ENCODE peak calls at places on chromosomes 7 and 10, in five cellular contexts. T, K, X, N and H are unnamed samples.
A peak's percentile ranks its signal among the peaks of the same experiment; 100 is the strongest.

GRCh38 chr7:110090113-110090820 is 1000.7 kb upstream of the LRRN3 start:
- DNase-seq in X (peak; percentile 68), N (no peak), K (no peak), T (no peak), H (no peak)

GRCh38 chr7:154928136-154929005 is 74.6 kb downstream of the PAXIP1 start:
- DNase-seq in X (peak; percentile 81), N (no peak), K (no peak), T (no peak), H (no peak)

GRCh38 chr7:139811106-139811505 is 18.0 kb upstream of the TBXAS1 start:
- DNase-seq in N (no peak), X (no peak), K (no peak), T (no peak), H (no peak)

GRCh38 chr7:936131-937054 is 18.1 kb downstream of the ADAP1 start:
- DNase-seq in K (peak; percentile 5), T (no peak), X (peak; percentile 60), N (no peak), H (no peak)

GRCh38 chr7:142584765-142585164 is 164.5 kb upstream of the PRSS1 start:
- DNase-seq in X (no peak), T (no peak), N (no peak), K (no peak), H (no peak)

GRCh38 chr10:63976538-63976937 is 455.3 kb downstream of the REEP3 start:
- DNase-seq in N (peak; percentile 74), T (no peak), K (no peak), X (no peak), H (no peak)

GRCh38 chr10:79048639-79049550 is 19.9 kb upstream of the ZMIZ1 start:
- DNase-seq in K (no peak), T (no peak), X (peak; percentile 77), N (no peak), H (no peak)

GRCh38 chr7:33853361-33854062 is 51.8 kb upstream of the BMPER start:
- DNase-seq in K (no peak), X (no peak), T (no peak), N (no peak), H (no peak)

GRCh38 chr7:130838738-130839137 is 104.7 kb upstream of the KLF14 start:
- DNase-seq in X (no peak), T (no peak), K (no peak), N (no peak), H (no peak)

GRCh38 chr7:46108272-46108671 is 187.2 kb upstream of the IGFBP3 start:
- DNase-seq in K (no peak), T (no peak), N (no peak), X (peak; percentile 62), H (no peak)

GRCh38 chr7:100483101-100483727 is 513 bp upstream of the NYAP1 start:
- DNase-seq in N (peak; percentile 79), K (peak; percentile 82), T (no peak), X (peak; percentile 95), H (no peak)

GRCh38 chr10:72832701-72833100 is 60.8 kb upstream of the OIT3 start:
- DNase-seq in X (no peak), T (no peak), N (no peak), K (no peak), H (no peak)

GRCh38 chr7:50552139-50552538 is 13.1 kb downstream of the DDC start:
- DNase-seq in T (no peak), X (no peak), N (no peak), K (no peak), H (no peak)

GRCh38 chr7:136405931-136406777 is 429.0 kb upstream of the MTPN start:
- DNase-seq in T (no peak), K (no peak), N (peak; percentile 80), X (no peak), H (no peak)

GRCh38 chr10:55370021-55370420 is 569.0 kb upstream of the PCDH15 start:
- DNase-seq in K (no peak), N (no peak), X (no peak), T (no peak), H (no peak)

DNA sequence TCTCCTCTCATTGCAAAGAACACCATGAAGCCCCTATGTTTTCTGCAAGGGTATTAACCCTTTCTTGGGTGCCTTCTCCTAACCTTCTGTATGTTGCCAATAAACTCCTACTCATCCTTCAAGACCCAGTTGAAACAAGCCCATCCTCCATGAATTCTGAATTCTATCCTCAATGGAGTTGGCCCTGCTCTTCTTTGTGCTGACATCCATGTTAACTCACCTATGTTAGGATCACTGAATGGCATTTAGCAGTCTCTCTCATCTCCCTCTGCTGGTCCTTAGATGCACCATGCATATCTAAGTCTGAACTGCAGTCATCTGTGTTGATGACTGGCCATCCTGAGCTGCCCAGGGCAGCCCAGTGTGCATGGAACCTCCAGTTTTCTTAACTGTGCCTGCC is 129.8 kb downstream of the BUB3 start:
- DNase-seq in N (no peak), K (no peak), T (no peak), X (no peak), H (no peak)
- TF ChIP-seq CTCF in N (no peak), K (no peak), T (no peak), X (no peak), H (no peak)

GRCh38 chr7:137958593-137959431 is 43.1 kb downstream of the CREB3L2 start:
- DNase-seq in K (no peak), X (no peak), N (no peak), T (no peak), H (no peak)

GRCh38 chr7:137962491-137962874 is 39.4 kb downstream of the CREB3L2 start:
- DNase-seq in T (no peak), N (no peak), K (no peak), X (no peak), H (no peak)

GRCh38 chr7:137962875-137963507 is 38.9 kb downstream of the CREB3L2 start:
- DNase-seq in K (no peak), N (no peak), X (no peak), T (no peak), H (no peak)

GRCh38 chr7:137959987-137960386 is 41.9 kb downstream of the CREB3L2 start:
- DNase-seq in K (no peak), T (no peak), N (no peak), X (no peak), H (no peak)

DNA sequence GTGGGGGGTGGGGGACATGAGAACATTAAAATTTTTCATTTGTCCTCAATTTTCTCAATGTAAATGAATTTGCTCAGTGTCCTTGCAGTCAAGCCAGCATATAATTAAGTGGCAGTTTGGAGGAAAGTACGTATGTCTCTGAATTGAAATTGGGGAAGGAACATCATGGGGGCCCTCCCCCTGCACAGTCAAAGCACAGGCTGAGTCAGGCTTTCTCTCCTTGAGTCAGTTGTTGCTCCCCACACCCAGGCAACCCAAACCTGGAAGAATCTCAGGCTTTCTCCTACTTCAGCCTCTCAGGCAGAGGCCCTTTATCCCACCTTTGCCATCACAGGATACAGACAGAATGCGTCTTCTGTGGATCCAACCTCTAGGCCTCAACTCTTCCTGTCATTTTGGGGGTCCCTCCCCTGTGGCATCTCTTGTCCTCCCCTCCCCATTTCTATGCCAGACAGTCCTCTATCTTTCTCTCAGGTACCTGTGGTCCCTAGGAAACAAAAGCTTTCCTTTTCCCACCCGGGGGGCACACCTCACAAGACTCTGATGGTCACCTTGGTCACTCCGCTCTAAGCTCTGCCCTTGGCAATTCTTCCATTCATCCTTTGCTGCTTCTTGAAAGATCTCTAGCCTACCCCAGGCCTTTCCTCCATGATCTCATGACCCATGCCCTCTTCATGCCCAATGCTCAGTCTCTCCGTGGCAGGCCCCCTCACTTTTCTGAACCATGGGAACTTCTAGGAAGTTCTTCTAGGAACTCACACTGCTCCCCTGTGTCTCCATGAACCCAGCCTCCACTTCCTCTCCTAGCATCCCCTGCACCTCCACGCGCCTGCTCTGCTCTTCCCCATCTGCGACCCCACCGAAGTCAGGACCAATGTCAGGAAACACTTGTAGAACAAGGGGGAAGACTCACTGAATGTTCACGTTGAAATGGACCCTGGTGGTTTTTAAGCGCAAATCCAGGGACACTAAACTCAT is 40.4 kb downstream of the CREB3L2 start:
- DNase-seq in T (no peak), K (no peak), N (no peak), X (no peak), H (no peak)
- H3K27ac ChIP-seq in T (no peak overlapping the region), K (no peak overlapping the region), N (no peak overlapping the region), X (no peak overlapping the region), H (peak overlapping the region; percentile 18)

GRCh38 chr10:43395571-43396060 is 13.4 kb downstream of the HNRNPF start:
- DNase-seq in T (no peak), K (no peak), X (peak; percentile 84), N (no peak), H (no peak)
- H3K36me3 ChIP-seq in T (peaks cover 11% of the 10 kb centered on the region), K (peaks cover 53% of the 10 kb centered on the region), X (peaks cover 64% of the 10 kb centered on the region), N (peaks cover 26% of the 10 kb centered on the region), H (peaks cover 34% of the 10 kb centered on the region)

GRCh38 chr10:48788551-48788950 is 103.9 kb downstream of the WDFY4 start:
- DNase-seq in X (no peak), N (no peak), T (no peak), K (no peak), H (no peak)
- TF ChIP-seq CTCF in X (no peak), N (no peak), T (no peak), K (no peak), H (no peak)

DNA sequence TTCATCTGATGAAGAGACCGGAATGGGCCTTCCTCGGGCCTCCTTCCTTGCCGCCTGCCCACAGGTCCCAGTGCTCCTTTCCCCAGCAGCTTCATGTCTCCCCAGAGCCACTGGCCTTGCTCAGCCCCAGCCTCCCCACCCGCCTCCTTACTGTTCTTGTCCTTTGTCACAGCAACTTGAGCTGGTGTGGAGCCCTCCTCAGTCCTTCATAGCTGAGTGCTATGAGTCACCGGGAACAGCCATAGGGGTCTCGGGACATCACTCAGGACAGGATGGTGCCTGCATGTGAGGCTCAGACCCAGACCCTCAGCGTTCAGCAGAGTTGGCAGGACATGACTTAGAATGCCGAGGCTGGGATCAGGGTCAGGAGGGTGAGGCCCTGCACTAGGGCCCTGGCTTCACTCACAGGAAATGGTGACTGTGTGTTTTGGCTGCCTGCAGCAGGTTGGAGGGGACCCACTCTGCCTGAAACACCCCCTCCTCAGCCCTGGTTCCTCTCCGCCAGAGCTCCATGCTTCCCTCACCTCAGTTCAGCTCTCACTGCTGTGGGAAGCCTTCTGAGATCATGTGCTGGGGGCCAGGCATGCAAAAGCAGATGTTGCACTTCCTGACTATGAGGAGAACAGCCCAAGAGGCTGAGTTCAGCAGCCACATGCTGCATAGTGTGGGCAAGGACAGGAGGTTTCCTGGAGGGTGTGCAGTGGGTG is 40.7 kb upstream of the GJD4 start:
- DNase-seq in T (no peak), K (no peak), X (peak; percentile 81), N (no peak), H (no peak)
- H3K27ac ChIP-seq in T (peak overlapping the region; percentile 21), K (peak overlapping the region; percentile 56), X (peak overlapping the region; percentile 49), N (no peak overlapping the region), H (peak overlapping the region; percentile 49)

GRCh38 chr10:11320809-11321520 is 290.5 kb downstream of the USP6NL start:
- DNase-seq in N (no peak), X (no peak), T (no peak), K (no peak), H (no peak)
- H3K36me3 ChIP-seq in N (peaks cover 28% of the 10 kb centered on the region), X (peaks cover 100% of the 10 kb centered on the region), T (peaks cover 20% of the 10 kb centered on the region), K (peaks cover 91% of the 10 kb centered on the region), H (peaks cover 32% of the 10 kb centered on the region)

DNA sequence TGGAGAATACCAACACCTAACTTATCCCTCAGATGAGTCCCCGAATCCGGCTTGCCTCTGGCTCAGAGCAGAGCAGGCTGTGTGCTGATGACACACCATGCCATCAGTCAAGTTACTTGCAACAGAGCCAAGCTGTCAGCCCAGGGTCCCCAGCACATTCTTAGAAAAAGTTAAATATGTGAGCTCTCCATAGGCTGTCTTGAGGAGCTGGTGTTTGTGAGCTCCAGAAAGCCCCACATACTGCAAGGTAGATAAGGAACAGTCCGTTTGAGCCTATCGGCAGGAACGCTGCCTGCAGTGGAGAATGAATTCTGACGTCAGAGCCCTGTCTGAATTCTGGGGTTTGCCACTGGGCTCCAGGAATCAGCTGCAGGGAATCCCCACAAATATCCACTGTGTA is 3.8 kb downstream of the SFXN4 start:
- DNase-seq in X (no peak), N (no peak), T (no peak), K (no peak), H (no peak)
- TF ChIP-seq CTCF in X (no peak), N (peak; percentile 14), T (no peak), K (no peak), H (no peak)